ENCODE peak calls at places on chromosome 19, in six cellular contexts. V is heart right ventricle; N is breast epithelium; Q is MM.1S; G is neural progenitor cell; Z is naive thymus-derived CD4-positive, alpha-beta T cell. W is an unnamed sample. For H3K4me1, the result is how much of the 10 kb centered on the place peaks cover.

GRCh38 chr19:18922228-18922985 is 2.9 kb downstream of the DDX49 start:
- DNase-seq in G (no peak), V (no peak), N (no peak), Q (no peak), Z (no peak), W (no peak)

GRCh38 chr19:54189020-54189667 is at the start of gene MBOAT7:
- DNase-seq in G (no peak), N (no peak), V (no peak), Z (no peak), Q (peak), W (no peak)

GRCh38 chr19:31256601-31256990 is 92.6 kb downstream of the TSHZ3 start:
- DNase-seq in V (no peak), Q (no peak), N (no peak), Z (no peak), G (no peak), W (no peak)

GRCh38 chr19:41323023-41323422 is 13.1 kb downstream of the CCDC97 start:
- DNase-seq in V (peak), N (no peak), G (no peak), Q (no peak), Z (no peak), W (no peak)

GRCh38 chr19:9828551-9829063 is 889 bp downstream of the UBL5 start:
- DNase-seq in Z (no peak), Q (no peak), V (no peak), N (no peak), G (no peak), W (no peak)

GRCh38 chr19:37905936-37906867 is at the start of gene WDR87:
- DNase-seq in G (peak), N (peak), Z (peak), V (peak), Q (peak), W (no peak)

GRCh38 chr19:35442091-35442490 is 6.0 kb upstream of the FFAR2 start:
- DNase-seq in V (no peak), N (no peak), Q (no peak), Z (no peak), G (no peak), W (no peak)

GRCh38 chr19:34588249-34588648 is 88.7 kb downstream of the SCGB2B2 start:
- DNase-seq in Q (no peak), G (no peak), N (no peak), Z (no peak), V (no peak), W (no peak)

GRCh38 chr19:38717051-38717450 is 27.2 kb downstream of the CAPN12 start:
- DNase-seq in Q (no peak), Z (no peak), V (no peak), G (no peak), N (no peak), W (no peak)

GRCh38 chr19:29753190-29753933 is 38.3 kb upstream of the C19orf12 start:
- DNase-seq in Z (no peak), Q (no peak), V (no peak), G (no peak), N (no peak), W (no peak)

GRCh38 chr19:40688987-40689338 is 1.5 kb downstream of the NUMBL start:
- DNase-seq in Q (no peak), N (no peak), G (no peak), V (no peak), Z (no peak), W (no peak)

GRCh38 chr19:33194884-33195710 is 967 bp downstream of the LRP3 start:
- DNase-seq in N (no peak), G (peak), Q (no peak), V (no peak), Z (no peak), W (no peak)

GRCh38 chr19:31943778-31944177 is 401.6 kb upstream of the ZNF507 start:
- DNase-seq in G (no peak), Z (no peak), V (no peak), Q (no peak), N (no peak), W (no peak)

DNA sequence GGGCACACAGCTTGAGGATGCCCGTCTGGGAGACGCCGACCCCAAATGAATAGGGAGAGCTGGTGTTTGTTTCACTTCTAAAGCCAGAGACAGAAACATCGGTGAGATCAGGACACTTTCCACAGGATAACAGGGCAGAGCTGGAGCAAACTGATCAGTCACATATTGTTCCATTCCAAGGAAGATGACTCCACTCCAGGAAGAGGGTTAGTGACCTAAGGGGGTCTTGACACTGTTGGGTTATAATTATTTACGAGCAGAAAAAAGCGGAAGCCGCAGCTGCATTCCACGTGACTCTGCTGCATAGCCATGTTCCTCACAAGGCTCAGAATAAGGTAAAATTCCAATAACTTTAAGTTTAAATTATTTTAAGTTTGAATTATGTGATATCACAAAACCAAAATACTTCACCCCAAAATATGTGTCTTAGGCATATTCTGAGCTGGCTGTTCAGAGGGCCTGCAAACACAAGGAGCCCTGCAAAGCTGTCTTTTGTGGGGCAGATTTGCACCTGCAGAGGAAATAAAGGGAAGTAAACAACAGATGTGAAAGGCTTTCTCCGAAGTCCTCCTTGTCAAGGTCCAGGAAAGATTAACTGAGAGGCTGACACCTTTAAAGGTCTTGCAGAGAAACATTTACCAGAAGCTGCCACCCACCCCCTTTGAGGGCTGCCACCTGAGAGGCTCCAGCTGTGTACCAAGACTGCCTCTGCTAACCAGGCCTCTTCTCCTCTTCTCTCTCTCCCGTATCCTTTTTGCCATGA is 819.2 kb downstream of the UQCRFS1 start:
- DNase-seq in Q (peak), V (no peak), Z (no peak), G (peak), N (no peak), W (no peak)
- H3K4me1 ChIP-seq in Q (under half), V (under half), Z (under half), G (under half), N (under half), W (under half)

GRCh38 chr19:49474545-49474930 is 523 bp downstream of the FLT3LG start:
- DNase-seq in G (no peak), N (no peak), Z (no peak), Q (no peak), V (no peak), W (no peak)

GRCh38 chr19:49475191-49475932 is 1.3 kb downstream of the FLT3LG start:
- DNase-seq in N (no peak), Z (no peak), Q (no peak), G (no peak), V (no peak), W (peak)

GRCh38 chr19:49473868-49474544 is at the start of gene FLT3LG:
- DNase-seq in Q (peak), V (peak), G (peak), Z (peak), N (peak), W (peak)

GRCh38 chr19:49472936-49473335 is 1.1 kb upstream of the FLT3LG start:
- DNase-seq in N (no peak), Q (no peak), Z (no peak), V (no peak), G (no peak), W (no peak)

GRCh38 chr19:49475995-49476880 is 2.2 kb downstream of the FLT3LG start:
- DNase-seq in G (peak), Q (no peak), Z (peak), N (no peak), V (peak), W (peak)
- H3K4me1 ChIP-seq in G (under half), Q (under half), Z (under half), N (under half), V (under half), W (half or more)

GRCh38 chr19:42989851-42990250 is 36.4 kb downstream of the PSG11 start:
- DNase-seq in N (no peak), Z (no peak), Q (no peak), V (no peak), G (no peak), W (no peak)
- H3K4me1 ChIP-seq in N (under half), Z (under half), Q (under half), V (under half), G (under half), W (under half)

GRCh38 chr19:56108447-56109195 is 12.5 kb downstream of the ZNF787 start:
- DNase-seq in N (no peak), Q (no peak), G (no peak), V (peak), Z (no peak), W (no peak)

GRCh38 chr19:56106397-56106849 is 14.7 kb downstream of the ZNF787 start:
- DNase-seq in V (peak), N (no peak), Z (no peak), G (no peak), Q (no peak), W (no peak)

GRCh38 chr19:56107626-56108351 is 13.3 kb downstream of the ZNF787 start:
- DNase-seq in Q (no peak), G (no peak), N (no peak), V (peak), Z (no peak), W (no peak)

GRCh38 chr19:56105090-56105701 is 15.9 kb downstream of the ZNF787 start:
- DNase-seq in Z (peak), V (peak), Q (no peak), N (peak), G (peak), W (peak)

GRCh38 chr19:56106993-56107392 is 14.1 kb downstream of the ZNF787 start:
- DNase-seq in G (no peak), Q (no peak), Z (no peak), V (no peak), N (no peak), W (no peak)
- H3K4me1 ChIP-seq in G (under half), Q (under half), Z (under half), V (half or more), N (under half), W (under half)

DNA sequence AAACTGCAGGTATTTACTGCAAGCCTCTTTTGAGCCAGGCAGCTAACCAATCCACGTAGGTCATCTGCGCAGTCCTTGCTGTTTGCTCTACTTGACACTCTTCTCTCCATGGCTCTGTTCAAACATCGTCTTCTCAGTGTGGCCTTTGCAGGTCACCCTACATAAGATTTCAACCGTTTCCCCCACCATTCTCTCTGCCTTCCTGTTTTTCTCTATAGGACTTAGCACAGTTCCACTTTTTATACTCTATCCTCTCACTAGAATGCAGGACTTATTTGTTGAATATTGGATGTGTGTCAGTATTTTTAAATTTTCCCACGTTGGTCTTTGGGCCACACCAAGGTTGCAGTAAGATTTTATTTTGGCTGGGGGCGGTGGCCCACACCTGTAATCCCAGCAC is 1.7 kb upstream of the FBXW9 start:
- DNase-seq in Q (no peak), V (no peak), N (no peak), Z (no peak), G (no peak), W (no peak)
- H3K4me1 ChIP-seq in Q (under half), V (under half), N (under half), Z (under half), G (under half), W (under half)

GRCh38 chr19:44525721-44526430 is 3.6 kb downstream of the CEACAM20 start:
- DNase-seq in Z (no peak), Q (no peak), V (no peak), G (no peak), N (no peak), W (no peak)

GRCh38 chr19:44532819-44533218 is 3.3 kb upstream of the CEACAM20 start:
- DNase-seq in Z (no peak), Q (no peak), V (no peak), N (no peak), G (no peak), W (no peak)

GRCh38 chr19:44530777-44531176 is 1.3 kb upstream of the CEACAM20 start:
- DNase-seq in N (no peak), G (no peak), V (no peak), Q (no peak), Z (no peak), W (no peak)

GRCh38 chr19:44529541-44529940 is at the start of gene CEACAM20:
- DNase-seq in Q (no peak), N (no peak), G (no peak), Z (no peak), V (no peak), W (no peak)

DNA sequence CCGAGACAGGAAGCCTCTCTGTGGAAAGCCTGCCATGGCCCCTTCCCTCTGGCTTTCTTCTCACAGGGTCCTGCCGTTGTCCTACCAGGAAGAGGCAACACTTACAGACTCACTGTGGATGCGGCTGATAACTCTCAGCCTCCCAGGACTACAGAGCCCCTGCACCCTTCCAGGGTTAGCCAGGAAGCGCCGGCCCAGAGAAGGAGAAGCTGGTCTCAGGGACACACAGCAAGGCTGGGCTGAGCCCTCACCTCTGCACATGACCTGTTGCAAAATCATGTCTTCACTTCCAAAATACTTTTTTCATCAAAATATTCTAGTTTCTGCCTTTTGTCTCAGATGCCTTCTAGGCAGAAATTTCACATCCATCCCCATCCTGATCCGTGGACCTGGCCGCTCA is 1.9 kb downstream of the CEACAM20 start:
- DNase-seq in N (no peak), Q (no peak), Z (no peak), V (no peak), G (no peak), W (no peak)
- H3K4me1 ChIP-seq in N (under half), Q (under half), Z (under half), V (under half), G (under half), W (under half)

DNA sequence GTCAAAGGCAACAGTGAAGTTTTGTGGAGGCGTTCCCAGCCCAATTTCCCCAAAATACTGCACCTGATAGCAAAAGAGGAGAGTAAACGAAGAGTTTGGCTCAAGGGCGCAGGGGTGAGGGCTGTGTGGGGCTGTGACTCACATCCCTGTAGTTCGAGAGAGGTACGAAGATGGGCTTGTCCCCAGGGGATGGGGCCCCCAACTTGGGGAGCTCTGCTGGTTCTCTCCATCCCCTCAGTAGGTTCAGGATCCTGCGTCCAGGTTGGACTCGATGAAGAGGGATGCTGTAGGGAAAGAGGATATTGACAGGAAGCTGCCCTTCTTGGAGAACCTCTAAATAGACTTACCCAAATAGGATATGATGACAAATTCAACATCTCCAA is 3.4 kb downstream of the NAPSA start:
- DNase-seq in Q (no peak), N (no peak), V (no peak), G (no peak), Z (no peak), W (no peak)
- H3K4me1 ChIP-seq in Q (under half), N (under half), V (under half), G (under half), Z (under half), W (under half)

GRCh38 chr19:5969476-5969875 is 8.5 kb downstream of the RANBP3 start:
- DNase-seq in V (no peak), N (no peak), Z (no peak), Q (no peak), G (no peak), W (no peak)
- H3K4me1 ChIP-seq in V (half or more), N (under half), Z (under half), Q (under half), G (under half), W (half or more)

DNA sequence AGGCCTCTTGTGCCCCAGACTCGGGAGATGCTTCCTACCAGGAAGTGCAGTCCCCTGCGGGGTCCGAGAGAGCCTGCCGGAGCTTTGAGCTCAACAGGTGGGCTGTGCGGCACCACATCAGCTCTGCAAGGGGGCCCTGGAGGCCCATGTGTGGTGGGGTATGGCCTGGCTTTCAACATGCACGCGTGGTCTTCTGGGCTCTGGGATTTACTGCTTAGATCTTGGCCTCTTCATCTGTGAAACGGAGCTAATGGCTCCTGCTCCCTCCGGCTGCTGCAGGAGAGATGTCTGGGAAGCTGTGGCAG is 18.0 kb downstream of the NDUFB7 start:
- DNase-seq in V (no peak), Z (no peak), G (no peak), N (no peak), Q (no peak), W (no peak)
- H3K4me1 ChIP-seq in V (under half), Z (under half), G (under half), N (under half), Q (under half), W (half or more)

GRCh38 chr19:1859319-1859718 is 4.1 kb downstream of the KLF16 start:
- DNase-seq in V (no peak), N (no peak), Q (no peak), G (peak), Z (no peak), W (no peak)
- H3K4me1 ChIP-seq in V (half or more), N (under half), Q (under half), G (half or more), Z (under half), W (half or more)

W was measured in CD4-positive, CD25-positive, alpha-beta regulatory T cell.